ENCODE peak calls at places on chromosome 15, in six cellular contexts. One of them, this sample, is unnamed.

GRCh38 chr15:101521084-101521483 is 31.6 kb upstream of the PCSK6 start:
- DNase-seq in SJSA1: no peak
- DNase-seq in heart right ventricle: no peak
- DNase-seq in GM12891: no peak
- DNase-seq in endothelial cell: no peak
- DNase-seq in D341Med: no peak
- DNase-seq in this sample: peak; percentile 2

GRCh38 chr15:79179108-79179561 is 88.6 kb upstream of the RASGRF1 start:
- DNase-seq in SJSA1: peak; percentile 30
- DNase-seq in heart right ventricle: no peak
- DNase-seq in GM12891: no peak
- DNase-seq in endothelial cell: no peak
- DNase-seq in D341Med: no peak
- DNase-seq in this sample: no peak

GRCh38 chr15:32117122-32117521 is 86.8 kb downstream of the CHRNA7 start:
- DNase-seq in SJSA1: no peak
- DNase-seq in heart right ventricle: no peak
- DNase-seq in GM12891: no peak
- DNase-seq in endothelial cell: no peak
- DNase-seq in D341Med: no peak
- DNase-seq in this sample: no peak

GRCh38 chr15:66068801-66069200 is 184.7 kb downstream of the MEGF11 start:
- DNase-seq in SJSA1: no peak
- DNase-seq in heart right ventricle: no peak
- DNase-seq in GM12891: no peak
- DNase-seq in endothelial cell: no peak
- DNase-seq in D341Med: no peak
- DNase-seq in this sample: no peak

GRCh38 chr15:100107151-100107550 is 234.6 kb downstream of the ADAMTS17 start:
- DNase-seq in SJSA1: no peak
- DNase-seq in heart right ventricle: no peak
- DNase-seq in GM12891: no peak
- DNase-seq in endothelial cell: no peak
- DNase-seq in D341Med: no peak
- DNase-seq in this sample: no peak

GRCh38 chr15:31270767-31271166 is 55.9 kb upstream of the KLF13 start:
- DNase-seq in SJSA1: no peak
- DNase-seq in heart right ventricle: no peak
- DNase-seq in GM12891: no peak
- DNase-seq in endothelial cell: no peak
- DNase-seq in D341Med: peak; percentile 29
- DNase-seq in this sample: peak; percentile 79

GRCh38 chr15:80182611-80183210 is 29.9 kb downstream of the FAH start:
- DNase-seq in SJSA1: peak; percentile 10
- DNase-seq in heart right ventricle: no peak
- DNase-seq in GM12891: no peak
- DNase-seq in endothelial cell: no peak
- DNase-seq in D341Med: no peak
- DNase-seq in this sample: no peak

GRCh38 chr15:75706682-75706954 is 6.0 kb downstream of the CSPG4 start:
- DNase-seq in SJSA1: no peak
- DNase-seq in heart right ventricle: no peak
- DNase-seq in GM12891: no peak
- DNase-seq in endothelial cell: no peak
- DNase-seq in D341Med: no peak
- DNase-seq in this sample: no peak

GRCh38 chr15:73628976-73629854 is 4.0 kb downstream of the NPTN start:
- DNase-seq in SJSA1: no peak
- DNase-seq in heart right ventricle: no peak
- DNase-seq in GM12891: no peak
- DNase-seq in endothelial cell: no peak
- DNase-seq in D341Med: no peak
- DNase-seq in this sample: no peak

GRCh38 chr15:32096211-32096610 is 65.9 kb downstream of the CHRNA7 start:
- DNase-seq in SJSA1: no peak
- DNase-seq in heart right ventricle: no peak
- DNase-seq in GM12891: no peak
- DNase-seq in endothelial cell: no peak
- DNase-seq in D341Med: no peak
- DNase-seq in this sample: no peak

GRCh38 chr15:73388256-73388781 is 19.6 kb upstream of the HCN4 start:
- DNase-seq in SJSA1: peak; percentile 31
- DNase-seq in heart right ventricle: no peak
- DNase-seq in GM12891: no peak
- DNase-seq in endothelial cell: no peak
- DNase-seq in D341Med: peak; percentile 16
- DNase-seq in this sample: peak; percentile 61

GRCh38 chr15:26580943-26581342 is 191.9 kb downstream of the GABRB3 start:
- DNase-seq in SJSA1: no peak
- DNase-seq in heart right ventricle: no peak
- DNase-seq in GM12891: no peak
- DNase-seq in endothelial cell: no peak
- DNase-seq in D341Med: no peak
- DNase-seq in this sample: no peak

This sample was measured in H7.